ENCODE peak calls at places on chromosomes 6 and 20, in nine cellular contexts. F, Q, L, E, K, M, N, B and Z are unnamed samples.

GRCh38 chr20:62508641-62509051 is 32.9 kb upstream of the GATA5 start:
- DNase-seq in F (no peak), Q (no peak), L (no peak), E (no peak), K (no peak), M (no peak), N (peak; percentile 29), B (no peak), Z (no peak)

GRCh38 chr20:45044084-45044573 is 56.8 kb downstream of the KCNS1 start:
- DNase-seq in F (no peak), Q (peak; percentile 82), L (no peak), E (peak; percentile 45), K (peak; percentile 85), M (peak; percentile 89), N (peak; percentile 67), B (peak; percentile 88), Z (no peak)

GRCh38 chr20:56616704-56617103 is 12.4 kb upstream of the TFAP2C start:
- DNase-seq in F (no peak), Q (no peak), L (no peak), E (no peak), K (no peak), M (no peak), N (no peak), B (no peak), Z (no peak)

GRCh38 chr20:51444472-51444871 is 98.0 kb downstream of the NFATC2 start:
- DNase-seq in F (no peak), Q (no peak), L (no peak), E (no peak), K (no peak), M (peak; percentile 20), N (no peak), B (no peak), Z (no peak)

GRCh38 chr6:23637296-23637695 is 488.7 kb upstream of the NRSN1 start:
- DNase-seq in F (no peak), Q (no peak), L (no peak), E (no peak), K (peak; percentile 10), M (no peak), N (no peak), B (peak; percentile 39), Z (no peak)

GRCh38 chr6:33905081-33905609 is 101.3 kb upstream of the MLN start:
- DNase-seq in F (no peak), Q (peak; percentile 89), L (peak; percentile 9), E (no peak), K (no peak), M (no peak), N (no peak), B (no peak), Z (no peak)

GRCh38 chr20:52060794-52061714 is 130.5 kb downstream of the ZFP64 start:
- DNase-seq in F (no peak), Q (no peak), L (no peak), E (no peak), K (peak; percentile 50), M (peak; percentile 41), N (peak; percentile 26), B (peak; percentile 33), Z (no peak)

GRCh38 chr20:17568045-17568788 is 1.7 kb upstream of the DSTN start:
- DNase-seq in F (no peak), Q (no peak), L (no peak), E (no peak), K (no peak), M (no peak), N (no peak), B (no peak), Z (no peak)

GRCh38 chr6:74505391-74505790 is 700.5 kb downstream of the COL12A1 start:
- DNase-seq in F (no peak), Q (no peak), L (no peak), E (no peak), K (no peak), M (peak; percentile 14), N (no peak), B (no peak), Z (no peak)

GRCh38 chr6:924661-925060 is 231.7 kb upstream of the EXOC2 start:
- DNase-seq in F (no peak), Q (no peak), L (no peak), E (no peak), K (no peak), M (no peak), N (no peak), B (no peak), Z (no peak)

GRCh38 chr6:139349464-139350020 is 24.9 kb downstream of the CITED2 start:
- DNase-seq in F (no peak), Q (no peak), L (no peak), E (peak; percentile 3), K (no peak), M (no peak), N (no peak), B (no peak), Z (no peak)

GRCh38 chr6:75201901-75202672 is 3.8 kb downstream of the COL12A1 start:
- DNase-seq in F (peak; percentile 40), Q (no peak), L (peak; percentile 5), E (peak; percentile 12), K (peak; percentile 36), M (peak; percentile 41), N (no peak), B (peak; percentile 56), Z (no peak)

GRCh38 chr6:46267515-46267914 is 96.7 kb upstream of the ENPP5 start:
- DNase-seq in F (no peak), Q (no peak), L (no peak), E (no peak), K (no peak), M (no peak), N (no peak), B (no peak), Z (no peak)

GRCh38 chr6:36682328-36683144 is 4.0 kb downstream of the CDKN1A start:
- DNase-seq in F (peak; percentile 52), Q (peak; percentile 19), L (peak; percentile 73), E (peak; percentile 97), K (peak; percentile 31), M (peak; percentile 44), N (peak; percentile 77), B (peak; percentile 95), Z (no peak)